ENCODE peak calls at places on chromosomes 12 and 14, in eight cellular contexts. A is retinal pigment epithelial cell, S is Peyer's patch, I is AG10803, W is astrocyte of the spinal cord, V is MCF 10A, Z is Calu3, D is AG09309. P is an unnamed sample.

GRCh38 chr14:73323889-73324535 is 86.7 kb downstream of the PAPLN start:
- DNase-seq in V (no peak), I (no peak), Z (no peak), A (no peak), D (no peak), S (no peak), W (no peak), P (peak)

GRCh38 chr14:104555621-104556255 is 23.8 kb upstream of the C14orf180 start:
- DNase-seq in V (no peak), I (no peak), Z (no peak), S (no peak), D (no peak), W (no peak), A (no peak), P (no peak)

GRCh38 chr14:34398024-34398423 is 64.0 kb downstream of the SPTSSA start:
- DNase-seq in A (no peak), D (no peak), V (no peak), S (no peak), Z (no peak), I (no peak), W (no peak), P (no peak)

GRCh38 chr14:90456551-90456950 is 59.7 kb downstream of the CALM1 start:
- DNase-seq in A (no peak), I (no peak), W (no peak), D (no peak), V (no peak), Z (no peak), S (no peak), P (no peak)

GRCh38 chr14:51424569-51425251 is 184.7 kb downstream of the TMX1 start:
- DNase-seq in D (no peak), S (no peak), I (peak), W (peak), V (no peak), A (no peak), Z (no peak), P (peak)

GRCh38 chr14:102805454-102805891 is 28.2 kb downstream of the TRAF3 start:
- DNase-seq in I (peak), V (peak), Z (no peak), S (peak), W (peak), A (no peak), D (peak), P (no peak)

GRCh38 chr12:113260127-113260526 is 38.9 kb downstream of the TPCN1 start:
- DNase-seq in W (no peak), Z (no peak), D (no peak), V (no peak), A (no peak), I (no peak), S (no peak), P (no peak)

GRCh38 chr12:40336573-40337199 is 111.9 kb downstream of the LRRK2 start:
- DNase-seq in Z (peak), A (no peak), V (peak), D (no peak), W (peak), I (peak), S (no peak), P (peak)

GRCh38 chr12:2283480-2283879 is 230.7 kb downstream of the CACNA1C start:
- DNase-seq in W (no peak), D (no peak), S (no peak), I (no peak), A (no peak), Z (no peak), V (no peak), P (no peak)

GRCh38 chr12:124448241-124448954 is 119.0 kb downstream of the NCOR2 start:
- DNase-seq in Z (no peak), A (no peak), D (no peak), W (no peak), S (no peak), I (no peak), V (no peak), P (no peak)

GRCh38 chr14:53934778-53935414 is 21.7 kb downstream of the BMP4 start:
- DNase-seq in A (no peak), V (no peak), Z (no peak), W (no peak), S (no peak), I (no peak), D (no peak), P (no peak)

GRCh38 chr14:53932966-53933365 is 23.7 kb downstream of the BMP4 start:
- DNase-seq in V (no peak), S (no peak), I (no peak), Z (no peak), A (no peak), W (no peak), D (no peak), P (no peak)

GRCh38 chr14:53925201-53925766 is 31.3 kb downstream of the BMP4 start:
- DNase-seq in D (peak), V (no peak), A (no peak), I (peak), Z (no peak), W (no peak), S (no peak), P (peak)

GRCh38 chr14:53927171-53927570 is 29.5 kb downstream of the BMP4 start:
- DNase-seq in W (peak), I (peak), Z (no peak), S (no peak), D (no peak), V (no peak), A (no peak), P (peak)

DNA sequence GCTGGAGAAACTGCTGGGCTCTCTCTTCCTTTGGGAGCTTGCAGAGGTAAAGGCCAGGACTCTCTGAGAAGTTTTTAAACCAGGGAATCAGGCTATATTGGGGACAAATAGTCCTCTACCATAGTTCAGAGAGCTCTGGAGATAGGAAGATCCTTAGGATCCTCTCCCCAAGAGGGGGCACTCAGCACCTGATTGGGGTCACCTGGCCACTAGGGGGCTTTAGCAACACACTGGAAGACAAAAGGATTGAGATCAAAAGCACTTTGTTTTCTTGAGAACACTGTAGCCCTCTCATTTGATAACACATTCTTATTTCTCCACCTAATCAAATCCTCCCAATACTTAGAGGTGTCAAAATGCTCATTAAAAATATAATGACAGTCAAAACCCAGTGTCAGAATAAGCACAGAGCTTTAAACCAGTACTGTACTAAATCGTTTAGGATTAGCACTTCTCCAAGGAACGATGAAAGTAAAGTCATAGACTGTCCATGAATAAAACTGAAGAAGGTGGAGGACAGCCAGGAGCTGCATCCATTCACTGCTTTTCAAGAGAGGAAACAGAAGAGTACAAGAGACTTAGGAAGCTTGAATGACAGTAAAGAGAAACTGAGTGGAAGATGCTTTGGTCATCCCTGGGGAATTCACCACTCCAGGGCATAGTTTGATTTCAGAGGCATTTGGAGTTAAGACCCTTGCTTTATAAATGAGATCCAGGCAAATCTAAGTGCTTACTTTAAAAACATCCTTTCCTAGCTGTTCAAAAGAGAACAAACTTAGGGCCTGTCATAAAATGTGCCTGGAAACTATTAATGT is 26.5 kb downstream of the BMP4 start:
- DNase-seq in S (no peak), V (peak), D (no peak), Z (peak), I (no peak), A (no peak), W (no peak), P (peak)
- TF ChIP-seq CTCF in S (peak), V (peak), D (peak), Z (peak), I (peak), A (peak), W (peak), P (peak)

DNA sequence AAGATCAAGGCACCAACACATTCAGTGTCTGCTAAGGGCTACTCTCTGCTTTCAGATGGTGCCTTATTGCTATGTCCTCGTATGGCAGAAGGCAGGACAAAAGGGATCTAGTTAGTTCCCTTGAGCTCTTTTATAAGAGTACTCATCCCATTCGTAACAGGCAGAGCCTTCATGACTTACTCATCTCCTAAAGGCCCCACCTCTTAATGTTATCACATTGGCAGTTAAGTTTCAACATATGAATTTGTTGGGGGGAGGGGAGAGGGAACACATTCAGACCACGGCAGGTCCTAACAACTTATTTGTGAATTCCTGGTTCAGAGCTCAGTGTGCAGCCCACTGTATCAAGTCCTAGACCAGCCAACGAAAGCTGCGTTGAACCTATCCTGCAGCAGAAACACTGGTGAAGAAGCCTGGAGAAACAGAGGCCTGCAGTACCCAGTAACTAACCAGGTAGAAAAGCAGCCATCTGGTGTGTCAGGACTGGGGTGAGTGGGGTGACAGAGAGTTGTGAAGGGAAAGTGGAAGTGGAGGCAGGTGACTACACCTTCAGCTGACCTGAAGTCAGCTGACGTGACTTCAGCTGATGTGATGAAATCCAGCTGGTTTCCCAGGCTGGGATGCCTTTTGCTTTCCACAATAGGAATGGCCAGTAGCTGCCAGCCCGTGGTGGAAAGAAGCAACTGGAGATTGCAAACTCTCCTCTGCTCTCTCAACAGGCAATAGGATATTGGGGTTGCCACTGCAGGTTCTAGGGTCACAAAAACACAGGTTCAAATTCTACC is 101.6 kb upstream of the PLXNC1 start:
- DNase-seq in D (no peak), Z (no peak), V (peak), A (no peak), W (no peak), I (no peak), S (no peak), P (peak)
- TF ChIP-seq CTCF in D (no peak), Z (no peak), V (no peak), A (no peak), W (no peak), I (no peak), S (no peak), P (no peak)

DNA sequence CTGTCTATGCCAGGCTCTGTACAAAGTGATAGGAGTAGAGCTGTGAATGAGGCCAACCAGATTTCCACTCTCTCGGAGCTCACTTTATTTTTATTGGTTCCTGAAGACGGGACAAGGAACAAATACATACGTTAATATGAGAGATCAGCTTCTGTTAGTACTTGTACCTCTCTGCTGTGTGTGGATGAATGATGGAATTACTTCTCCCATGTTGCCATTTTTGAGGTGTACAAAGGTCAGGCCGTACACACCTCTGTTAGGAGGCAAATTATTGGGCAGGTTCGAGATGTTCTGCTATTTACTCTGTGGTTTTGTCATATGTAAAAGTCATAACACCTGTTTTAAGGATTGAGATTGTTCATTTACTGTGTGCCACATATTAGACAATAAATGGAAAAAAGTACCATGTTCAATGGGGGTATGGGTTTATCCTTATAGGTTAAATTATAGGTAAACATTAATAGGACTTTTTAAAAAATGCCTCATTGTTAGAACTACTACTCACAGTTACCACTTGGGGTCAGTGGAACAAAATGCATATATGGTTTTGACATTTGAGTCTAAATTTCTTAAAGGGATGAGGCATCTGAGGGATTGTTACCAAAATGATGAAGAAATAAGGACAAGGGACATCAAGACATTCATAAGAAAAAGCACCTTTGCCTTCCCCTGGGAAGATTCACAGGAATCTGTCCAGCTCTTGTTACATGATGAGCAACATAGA is 26.9 kb downstream of the WBP11 start:
- DNase-seq in S (no peak), Z (no peak), W (no peak), I (peak), D (no peak), V (peak), A (no peak), P (no peak)
- TF ChIP-seq CTCF in S (peak), Z (no peak), W (peak), I (peak), D (no peak), V (no peak), A (peak), P (peak)

DNA sequence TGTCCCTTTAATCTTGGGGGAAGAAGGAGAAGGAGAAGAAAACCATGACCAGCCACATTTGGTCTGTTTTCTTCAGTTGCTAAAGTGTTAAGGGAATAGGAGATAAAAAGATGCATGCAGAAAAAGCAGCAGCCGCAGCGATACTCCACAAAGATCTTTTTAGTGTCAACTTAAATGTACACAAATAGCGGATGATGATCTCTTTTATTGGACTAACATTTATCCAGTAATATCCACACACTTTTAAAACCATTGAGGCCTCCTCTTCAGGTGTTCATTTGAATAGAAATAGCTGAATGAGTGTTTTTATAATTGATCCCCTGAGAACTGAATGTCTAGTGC is 83.5 kb downstream of the PAPOLA start:
- DNase-seq in A (no peak), I (no peak), D (no peak), S (no peak), Z (no peak), W (no peak), V (no peak), P (no peak)
- TF ChIP-seq CTCF in A (no peak), I (no peak), D (no peak), S (no peak), Z (no peak), W (no peak), V (no peak), P (no peak)

DNA sequence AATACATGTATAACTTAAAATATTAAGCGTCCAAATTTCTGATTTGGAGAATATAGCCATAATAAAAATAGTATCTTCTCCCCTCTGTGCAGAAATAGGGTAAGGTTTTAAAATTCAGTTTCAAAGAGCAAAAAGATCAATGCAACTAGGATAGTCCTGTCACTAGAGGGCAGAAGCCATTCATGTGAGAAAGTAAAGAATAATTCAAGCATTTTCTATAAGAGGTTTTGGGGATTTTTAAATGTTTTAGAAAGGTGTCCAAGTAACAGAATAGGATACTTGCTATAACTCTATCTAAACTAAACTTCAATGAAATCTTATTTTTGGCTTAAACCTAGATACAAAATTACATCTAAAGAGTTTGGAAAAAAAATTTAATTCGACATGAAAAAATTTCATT is 50.3 kb downstream of the ADAMTS20 start:
- DNase-seq in D (peak), I (peak), S (no peak), V (peak), W (peak), Z (no peak), A (no peak), P (peak)
- TF ChIP-seq CTCF in D (peak), I (peak), S (no peak), V (peak), W (peak), Z (no peak), A (peak), P (peak)